ENCODE peak calls at places on chromosomes 3 and 15, in eight cellular contexts. I is brain microvascular endothelial cell, Z is adrenal gland, V is cardiac muscle cell, R is fibroblast of lung, W is lung, O is esophagus squamous epithelium, P is heart right ventricle. X is an unnamed sample.

GRCh38 chr3:129745253-129745652 is 138.8 kb upstream of the PLXND1 start:
- DNase-seq in Z (no peak), I (peak), O (no peak), V (peak), R (peak), P (no peak), W (no peak), X (peak)

GRCh38 chr15:85583404-85584390 is 203.3 kb downstream of the AKAP13 start:
- DNase-seq in V (peak), W (peak), Z (peak), I (no peak), P (peak), O (no peak), R (peak), X (peak)

GRCh38 chr15:94576889-94577533 is 345.6 kb downstream of the MCTP2 start:
- DNase-seq in R (peak), W (no peak), P (no peak), I (no peak), Z (peak), V (peak), O (no peak), X (peak)

GRCh38 chr15:44173813-44174212 is 21.3 kb downstream of the FRMD5 start:
- DNase-seq in P (no peak), O (no peak), I (no peak), W (no peak), V (no peak), R (no peak), Z (no peak), X (no peak)

GRCh38 chr15:65067645-65068416 is at the start of gene RASL12:
- DNase-seq in O (no peak), V (no peak), R (peak), I (no peak), P (peak), Z (no peak), W (no peak), X (peak)

GRCh38 chr15:40775007-40775406 is 5.2 kb downstream of the C15orf62 start:
- DNase-seq in W (no peak), R (no peak), Z (no peak), V (no peak), I (no peak), O (no peak), P (no peak), X (no peak)

GRCh38 chr3:138367912-138368311 is 19.5 kb downstream of the MRAS start:
- DNase-seq in O (no peak), V (peak), I (no peak), R (no peak), P (peak), W (peak), Z (peak), X (peak)

GRCh38 chr3:169591159-169591951 is 72.2 kb downstream of the MECOM start:
- DNase-seq in O (no peak), V (no peak), P (no peak), Z (no peak), I (no peak), W (no peak), R (no peak), X (peak)

GRCh38 chr15:44199393-44199792 is 4.3 kb upstream of the FRMD5 start:
- DNase-seq in R (no peak), W (no peak), Z (no peak), V (no peak), O (no peak), I (no peak), P (no peak), X (no peak)

GRCh38 chr15:67520976-67521769 is at the start of gene C15orf61:
- DNase-seq in O (peak), R (peak), V (peak), P (peak), I (peak), W (peak), Z (peak), X (peak)

GRCh38 chr3:48950051-48950450 is 31.4 kb downstream of the ARIH2 start:
- DNase-seq in W (no peak), O (no peak), R (no peak), V (no peak), I (no peak), Z (no peak), P (no peak), X (no peak)

GRCh38 chr3:189851682-189852081 is 220.5 kb downstream of the TP63 start:
- DNase-seq in W (no peak), O (no peak), I (no peak), P (no peak), Z (no peak), R (no peak), V (no peak), X (no peak)

GRCh38 chr3:138629526-138629925 is 21.0 kb downstream of the FAIM start:
- DNase-seq in W (no peak), I (no peak), Z (no peak), P (no peak), O (no peak), R (no peak), V (no peak), X (no peak)

GRCh38 chr15:36737430-36737891 is 158.0 kb downstream of the CDIN1 start:
- DNase-seq in W (no peak), Z (no peak), P (no peak), I (peak), R (peak), V (peak), O (no peak), X (no peak)

GRCh38 chr3:195005251-195005620 is 265.7 kb downstream of the XXYLT1 start:
- DNase-seq in V (no peak), Z (no peak), R (no peak), O (no peak), I (no peak), W (no peak), P (no peak), X (no peak)

GRCh38 chr3:128382221-128382807 is 84.4 kb downstream of the DNAJB8 start:
- DNase-seq in I (no peak), P (peak), W (no peak), R (no peak), O (no peak), V (no peak), Z (peak), X (peak)

GRCh38 chr3:70990190-70990589 is 593.3 kb downstream of the FOXP1 start:
- DNase-seq in W (no peak), O (no peak), Z (no peak), V (no peak), I (no peak), P (no peak), R (no peak), X (no peak)

GRCh38 chr3:133213942-133214341 is 175.8 kb downstream of the TMEM108 start:
- DNase-seq in O (no peak), P (peak), Z (peak), I (no peak), V (peak), R (no peak), W (no peak), X (no peak)

GRCh38 chr3:128878556-128879124 is 780 bp upstream of the ACAD9 start:
- DNase-seq in V (peak), O (no peak), W (no peak), I (peak), R (peak), P (no peak), Z (peak), X (peak)

GRCh38 chr15:100229181-100230163 is 112.3 kb downstream of the ADAMTS17 start:
- DNase-seq in V (peak), W (no peak), R (no peak), Z (no peak), I (no peak), P (no peak), O (no peak), X (no peak)

GRCh38 chr3:150227839-150228238 is 180.3 kb upstream of the TSC22D2 start:
- DNase-seq in R (peak), I (peak), W (no peak), V (peak), O (no peak), Z (peak), P (peak), X (peak)

GRCh38 chr3:171712168-171712938 is 97.9 kb downstream of the PLD1 start:
- DNase-seq in Z (no peak), I (peak), V (peak), W (no peak), O (no peak), P (no peak), R (peak), X (no peak)

GRCh38 chr3:15651396-15651795 is 49.9 kb downstream of the BTD start:
- DNase-seq in I (no peak), O (no peak), Z (no peak), P (no peak), V (peak), R (no peak), W (no peak), X (no peak)

GRCh38 chr15:100124936-100125626 is 216.7 kb downstream of the ADAMTS17 start:
- DNase-seq in O (no peak), V (no peak), W (no peak), R (no peak), P (no peak), Z (no peak), I (no peak), X (no peak)

GRCh38 chr15:82298520-82298919 is 35.9 kb downstream of the SAXO2 start:
- DNase-seq in I (no peak), W (peak), P (no peak), O (no peak), Z (no peak), R (no peak), V (peak), X (peak)

GRCh38 chr3:20773320-20773984 is 587.4 kb upstream of the SGO1 start:
- DNase-seq in P (no peak), O (no peak), W (no peak), Z (no peak), R (no peak), V (no peak), I (no peak), X (no peak)

GRCh38 chr3:97810779-97811390 is 10.9 kb upstream of the CRYBG3 start:
- DNase-seq in P (no peak), O (no peak), Z (no peak), R (peak), W (no peak), V (peak), I (no peak), X (no peak)

GRCh38 chr15:93515256-93516044 is 426.4 kb upstream of the RGMA start:
- DNase-seq in P (no peak), W (no peak), V (no peak), Z (peak), R (no peak), O (no peak), I (no peak), X (no peak)

GRCh38 chr3:180433172-180433571 is 168.8 kb upstream of the TTC14 start:
- DNase-seq in R (no peak), O (no peak), I (peak), Z (no peak), V (peak), P (no peak), W (no peak), X (no peak)

GRCh38 chr15:47599806-47600205 is 117.5 kb upstream of the SEMA6D start:
- DNase-seq in O (no peak), I (no peak), W (no peak), R (no peak), Z (no peak), P (no peak), V (no peak), X (no peak)

GRCh38 chr3:43870110-43870509 is 179.4 kb downstream of the ABHD5 start:
- DNase-seq in W (no peak), O (no peak), I (peak), P (no peak), R (peak), Z (no peak), V (peak), X (no peak)

GRCh38 chr3:109177888-109178287 is 41.4 kb downstream of the C3orf85 start:
- DNase-seq in Z (no peak), V (no peak), I (no peak), W (no peak), P (no peak), R (no peak), O (no peak), X (no peak)

GRCh38 chr3:128480278-128480677 is 12.7 kb downstream of the GATA2 start:
- DNase-seq in I (no peak), Z (no peak), R (no peak), W (no peak), P (no peak), O (no peak), V (no peak), X (no peak)

GRCh38 chr3:160259589-160259988 is 34.4 kb downstream of the C3orf80 start:
- DNase-seq in V (peak), O (no peak), I (no peak), Z (no peak), W (no peak), R (peak), P (no peak), X (no peak)

GRCh38 chr15:63752075-63752684 is 81.6 kb downstream of the HERC1 start:
- DNase-seq in R (peak), I (peak), V (peak), P (no peak), W (peak), Z (peak), O (no peak), X (peak)

GRCh38 chr3:36944012-36944640 is 728 bp downstream of the TRANK1 start:
- DNase-seq in P (peak), V (peak), O (no peak), W (peak), I (no peak), R (peak), Z (peak), X (peak)

GRCh38 chr3:136893848-136894443 is 31.9 kb downstream of the NCK1 start:
- DNase-seq in R (peak), I (peak), Z (no peak), W (no peak), V (peak), P (no peak), O (no peak), X (no peak)

GRCh38 chr15:32668942-32669341 is 27.4 kb downstream of the SCG5 start:
- DNase-seq in Z (no peak), R (no peak), V (no peak), O (no peak), P (no peak), I (no peak), W (no peak), X (no peak)

GRCh38 chr3:21356402-21356801 is 394.6 kb downstream of the ZNF385D start:
- DNase-seq in R (peak), W (no peak), V (no peak), Z (no peak), I (peak), P (no peak), O (no peak), X (no peak)

GRCh38 chr3:42117175-42118008 is 26.2 kb downstream of the TRAK1 start:
- DNase-seq in Z (peak), W (peak), P (peak), O (no peak), V (peak), I (peak), R (peak), X (peak)

GRCh38 chr3:124621498-124621897 is 108.8 kb upstream of the UMPS start:
- DNase-seq in W (no peak), R (no peak), Z (no peak), V (peak), P (no peak), I (no peak), O (no peak), X (no peak)

GRCh38 chr3:124617177-124617576 is 113.1 kb upstream of the UMPS start:
- DNase-seq in R (no peak), Z (no peak), V (no peak), I (no peak), W (no peak), O (no peak), P (no peak), X (no peak)

GRCh38 chr3:124619887-124620599 is 110.2 kb upstream of the UMPS start:
- DNase-seq in W (no peak), V (no peak), I (no peak), R (no peak), O (no peak), P (no peak), Z (peak), X (no peak)

GRCh38 chr3:124625084-124625483 is 105.2 kb upstream of the UMPS start:
- DNase-seq in P (no peak), I (no peak), O (no peak), V (no peak), W (no peak), R (no peak), Z (no peak), X (no peak)

GRCh38 chr3:124620600-124621063 is 109.6 kb upstream of the UMPS start:
- DNase-seq in W (peak), R (peak), I (peak), Z (peak), V (peak), O (no peak), P (no peak), X (peak)
- H3K27ac ChIP-seq in W (peak), R (no peak), I (no peak), Z (peak), V (peak), O (no peak), P (peak), X (peak)

GRCh38 chr3:14429689-14430452 is 27.5 kb downstream of the SLC6A6 start:
- DNase-seq in P (no peak), W (no peak), V (no peak), Z (no peak), I (no peak), R (no peak), O (no peak), X (no peak)

GRCh38 chr3:14432996-14433572 is 30.7 kb downstream of the SLC6A6 start:
- DNase-seq in P (no peak), W (no peak), V (no peak), Z (no peak), I (no peak), R (no peak), O (no peak), X (peak)

GRCh38 chr3:14431928-14432834 is 29.8 kb downstream of the SLC6A6 start:
- DNase-seq in V (peak), I (peak), O (peak), P (peak), Z (peak), W (peak), R (peak), X (peak)

GRCh38 chr3:14430706-14431470 is 28.5 kb downstream of the SLC6A6 start:
- DNase-seq in R (no peak), V (no peak), I (no peak), O (no peak), Z (no peak), P (no peak), W (no peak), X (no peak)

DNA sequence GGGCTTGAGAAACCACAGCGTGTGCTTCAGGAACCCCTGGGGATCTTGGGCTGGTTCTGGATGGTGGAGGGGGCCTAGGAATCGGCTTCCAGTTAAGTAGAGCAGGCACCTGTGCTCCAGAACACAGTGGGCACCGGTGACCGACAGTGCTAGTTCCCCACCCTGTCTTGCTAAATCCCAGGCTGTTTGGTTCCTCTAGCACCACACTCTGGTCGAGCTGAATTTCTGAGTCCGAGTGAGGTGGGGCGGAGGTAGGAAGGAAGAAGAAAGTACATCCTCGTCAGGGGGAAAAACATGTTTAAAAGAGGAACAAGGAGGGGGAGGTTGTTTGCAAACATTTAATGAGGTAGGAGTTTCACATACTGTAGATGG is 29.1 kb downstream of the SLC6A6 start:
- DNase-seq in V (no peak), Z (no peak), W (peak), P (no peak), O (no peak), R (no peak), I (no peak), X (peak)
- TF ChIP-seq CTCF in V (no peak), Z (no peak), W (no peak), P (no peak), O (no peak), R (no peak), I (no peak), X (no peak)

DNA sequence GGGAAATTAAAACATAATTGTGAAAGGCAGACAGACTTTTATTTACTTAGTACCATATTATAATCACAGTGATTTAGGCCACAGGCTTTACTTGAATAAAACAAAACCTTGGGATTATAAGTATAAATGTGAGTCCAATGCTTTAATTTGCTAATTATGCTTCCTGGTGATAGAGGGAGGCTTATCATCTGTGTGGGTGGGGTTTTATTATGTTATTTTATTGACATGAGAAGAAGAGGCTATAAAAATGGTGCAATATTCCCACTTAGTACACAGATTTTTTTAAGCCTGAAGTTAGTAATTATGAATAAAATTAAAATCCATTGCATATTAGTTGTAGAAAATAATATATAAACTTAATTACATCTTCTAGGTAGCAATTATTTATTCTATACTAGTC is 248.3 kb upstream of the TBL1XR1 start:
- DNase-seq in R (no peak), P (no peak), V (no peak), W (no peak), I (no peak), Z (no peak), O (no peak), X (no peak)
- H3K27ac ChIP-seq in R (no peak), P (peak), V (no peak), W (no peak), I (no peak), Z (no peak), O (no peak), X (peak)

GRCh38 chr3:162517110-162517509 is 1020.5 kb downstream of the OTOL1 start:
- DNase-seq in I (no peak), Z (no peak), O (no peak), P (no peak), V (peak), W (no peak), R (peak), X (no peak)
- TF ChIP-seq CTCF in I (no peak), Z (no peak), O (no peak), P (no peak), V (no peak), W (no peak), R (no peak), X (no peak)

GRCh38 chr15:49904296-49904695 is 214.7 kb downstream of the ATP8B4 start:
- DNase-seq in O (no peak), P (no peak), V (no peak), R (no peak), W (no peak), I (no peak), Z (no peak), X (no peak)

GRCh38 chr15:49901867-49902775 is 216.9 kb downstream of the ATP8B4 start:
- DNase-seq in V (peak), W (no peak), O (no peak), I (peak), Z (no peak), P (no peak), R (peak), X (no peak)

GRCh38 chr15:49900836-49901235 is 218.2 kb downstream of the ATP8B4 start:
- DNase-seq in Z (no peak), I (no peak), W (no peak), R (no peak), O (no peak), V (no peak), P (no peak), X (no peak)

GRCh38 chr15:49900036-49900435 is 219.0 kb downstream of the ATP8B4 start:
- DNase-seq in I (no peak), R (peak), O (no peak), Z (no peak), V (peak), W (no peak), P (no peak), X (no peak)

GRCh38 chr15:49902791-49903481 is 216.1 kb downstream of the ATP8B4 start:
- DNase-seq in P (no peak), V (peak), W (no peak), O (no peak), I (peak), R (peak), Z (no peak), X (no peak)
- H3K27ac ChIP-seq in P (peak), V (no peak), W (no peak), O (no peak), I (peak), R (peak), Z (peak), X (peak)

DNA sequence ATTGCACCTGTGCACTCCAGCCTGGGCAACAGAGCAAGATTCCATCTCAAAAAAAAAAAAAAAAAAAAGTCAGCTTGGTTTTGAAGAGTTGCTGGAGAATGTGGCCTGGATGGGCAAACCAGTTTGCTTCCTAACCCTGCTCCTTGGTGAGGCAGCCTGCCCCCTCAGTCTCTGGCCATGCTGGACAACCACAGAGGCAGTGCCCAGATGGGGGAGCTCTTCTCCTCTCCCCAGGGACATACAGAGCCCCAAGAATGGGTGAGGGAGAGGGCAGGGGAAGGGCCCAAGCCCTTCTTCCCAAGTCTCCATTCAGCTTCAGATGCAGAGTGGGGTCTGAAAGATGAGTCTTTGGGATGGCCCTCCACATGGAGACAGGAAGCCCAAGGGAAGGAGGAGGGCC is 27.9 kb downstream of the CD276 start:
- DNase-seq in O (no peak), R (no peak), W (no peak), V (peak), I (no peak), P (no peak), Z (no peak), X (no peak)
- TF ChIP-seq CTCF in O (no peak), R (no peak), W (no peak), V (peak), I (peak), P (no peak), Z (no peak), X (no peak)

X was measured in transverse colon.